ENCODE peak calls at places on chromosomes 13 and 19, in seven cellular contexts. M is NB4, A is astrocyte of the spinal cord, D is tibial nerve, W is cardiac muscle cell, I is stomach, Y is colonic mucosa. G is an unnamed sample.

GRCh38 chr19:11659612-11660011 is 62.3 kb downstream of the ZNF627 start:
- DNase-seq in W (no peak), D (no peak), M (peak), I (no peak), Y (no peak), A (peak), G (no peak)

GRCh38 chr19:31496076-31496475 is 146.8 kb upstream of the TSHZ3 start:
- DNase-seq in I (no peak), Y (no peak), D (no peak), W (no peak), A (no peak), M (no peak), G (no peak)

GRCh38 chr13:87669379-87669978 is 1.7 kb upstream of the SLITRK5 start:
- DNase-seq in I (no peak), W (peak), Y (no peak), D (no peak), M (peak), A (peak), G (no peak)

GRCh38 chr19:18650468-18651001 is 13.7 kb downstream of the KLHL26 start:
- DNase-seq in M (no peak), W (no peak), D (peak), I (peak), Y (peak), A (peak), G (peak)

GRCh38 chr19:6047256-6047655 is 63.0 kb downstream of the RFX2 start:
- DNase-seq in D (no peak), A (no peak), W (no peak), I (no peak), M (no peak), Y (no peak), G (no peak)

GRCh38 chr13:87798536-87798935 is 127.4 kb downstream of the SLITRK5 start:
- DNase-seq in W (no peak), M (no peak), I (no peak), D (no peak), A (no peak), Y (no peak), G (no peak)

GRCh38 chr13:60691268-60691667 is 294.2 kb downstream of the TDRD3 start:
- DNase-seq in M (no peak), A (no peak), I (no peak), D (no peak), Y (no peak), W (no peak), G (no peak)

GRCh38 chr13:113470073-113470472 is 16.8 kb upstream of the ADPRHL1 start:
- DNase-seq in I (no peak), D (no peak), Y (no peak), W (no peak), M (no peak), A (no peak), G (no peak)

GRCh38 chr19:17234911-17235617 is 9.0 kb downstream of the OCEL1 start:
- DNase-seq in M (peak), W (peak), I (peak), D (no peak), A (no peak), Y (peak), G (no peak)

GRCh38 chr19:36092566-36092965 is 18.4 kb upstream of the OVOL3 start:
- DNase-seq in A (no peak), Y (no peak), M (no peak), D (no peak), W (no peak), I (no peak), G (no peak)

GRCh38 chr13:113853518-113854237 is 10.2 kb downstream of the GAS6 start:
- DNase-seq in Y (peak), A (peak), I (no peak), W (no peak), D (no peak), M (no peak), G (no peak)

GRCh38 chr13:33236021-33236420 is 49.5 kb downstream of the STARD13 start:
- DNase-seq in W (no peak), D (no peak), I (no peak), A (peak), M (no peak), Y (no peak), G (no peak)

GRCh38 chr13:26497991-26498423 is 59.5 kb upstream of the WASF3 start:
- DNase-seq in I (no peak), W (no peak), A (peak), D (no peak), Y (no peak), M (no peak), G (peak)

GRCh38 chr13:36839281-36839680 is 20.3 kb downstream of the RFXAP start:
- DNase-seq in W (no peak), M (no peak), D (no peak), I (no peak), A (no peak), Y (no peak), G (no peak)

GRCh38 chr19:43957891-43958290 is 6.9 kb downstream of the ZNF221 start:
- DNase-seq in I (no peak), Y (no peak), D (no peak), A (peak), W (no peak), M (no peak), G (peak)

GRCh38 chr19:53657330-53657729 is 25.5 kb downstream of the DPRX start:
- DNase-seq in Y (no peak), A (no peak), M (no peak), D (no peak), I (no peak), W (no peak), G (no peak)

GRCh38 chr13:25286308-25286968 is 850 bp downstream of the MTMR6 start:
- DNase-seq in D (no peak), I (no peak), Y (peak), A (peak), W (peak), M (peak), G (no peak)

GRCh38 chr13:73168226-73168992 is 109.6 kb downstream of the KLF5 start:
- DNase-seq in Y (no peak), M (no peak), I (no peak), A (peak), W (no peak), D (no peak), G (no peak)

GRCh38 chr13:38141792-38142191 is 207.9 kb upstream of the UFM1 start:
- DNase-seq in A (peak), D (no peak), I (no peak), M (no peak), W (no peak), Y (no peak), G (no peak)

GRCh38 chr19:52992109-52993004 is 21.4 kb upstream of the ERVV-1 start:
- DNase-seq in W (peak), Y (peak), D (no peak), A (peak), M (no peak), I (peak), G (no peak)

GRCh38 chr19:18763674-18764590 is 27.2 kb downstream of the COMP start:
- DNase-seq in W (no peak), D (no peak), I (no peak), Y (no peak), A (no peak), M (no peak), G (no peak)

GRCh38 chr19:42850981-42851717 is 28.4 kb downstream of the PSG1 start:
- DNase-seq in W (no peak), D (peak), A (peak), Y (no peak), M (peak), I (no peak), G (peak)

GRCh38 chr19:10655457-10656312 is 1.5 kb downstream of the ILF3 start:
- DNase-seq in Y (peak), D (no peak), W (peak), M (peak), I (no peak), A (peak), G (no peak)

GRCh38 chr19:57830071-57830602 is at the start of gene ZNF587B:
- DNase-seq in I (peak), M (peak), D (no peak), A (peak), W (peak), Y (peak), G (no peak)

GRCh38 chr19:13100031-13100588 is 2.5 kb downstream of the LYL1 start:
- DNase-seq in W (no peak), A (no peak), D (no peak), M (peak), Y (no peak), I (no peak), G (no peak)

GRCh38 chr13:73079359-73079758 is 20.6 kb downstream of the KLF5 start:
- DNase-seq in A (no peak), I (peak), D (no peak), W (no peak), Y (no peak), M (no peak), G (no peak)

GRCh38 chr13:73300718-73301425 is 242.1 kb downstream of the KLF5 start:
- DNase-seq in I (no peak), M (no peak), Y (no peak), D (no peak), W (no peak), A (no peak), G (no peak)

GRCh38 chr13:39600766-39601165 is 2.2 kb downstream of the LHFPL6 start:
- DNase-seq in W (no peak), M (no peak), A (peak), D (peak), I (no peak), Y (no peak), G (no peak)

GRCh38 chr19:32651729-32652140 is 23.2 kb downstream of the ANKRD27 start:
- DNase-seq in W (peak), Y (peak), A (peak), M (no peak), D (no peak), I (peak), G (no peak)

GRCh38 chr13:97142452-97142851 is 79.7 kb upstream of the MBNL2 start:
- DNase-seq in I (no peak), Y (peak), D (no peak), A (no peak), W (peak), M (no peak), G (no peak)

GRCh38 chr19:1473056-1473400 is 6.0 kb downstream of the C19orf25 start:
- DNase-seq in Y (no peak), M (no peak), W (no peak), A (no peak), I (no peak), D (no peak), G (no peak)

GRCh38 chr19:1472227-1473055 is 6.6 kb downstream of the C19orf25 start:
- DNase-seq in M (no peak), D (no peak), Y (no peak), W (no peak), I (no peak), A (no peak), G (no peak)

GRCh38 chr19:1470864-1471513 is 8.0 kb downstream of the C19orf25 start:
- DNase-seq in M (no peak), Y (no peak), I (no peak), W (peak), A (no peak), D (no peak), G (no peak)

GRCh38 chr19:1469936-1470863 is 8.8 kb downstream of the C19orf25 start:
- DNase-seq in I (peak), W (peak), A (no peak), Y (peak), M (no peak), D (no peak), G (no peak)

GRCh38 chr19:1471514-1472107 is 7.4 kb downstream of the C19orf25 start:
- DNase-seq in A (no peak), D (no peak), I (no peak), M (no peak), W (no peak), Y (no peak), G (no peak)
- TF ChIP-seq CTCF in A (no peak), D (no peak), I (no peak), M (peak), W (no peak), Y (no peak), G (peak)

GRCh38 chr13:82758056-82758455 is 1124.2 kb downstream of the SLITRK1 start:
- DNase-seq in W (peak), M (peak), D (no peak), A (no peak), I (no peak), Y (no peak), G (no peak)
- TF ChIP-seq CTCF in W (peak), M (peak), D (no peak), A (no peak), I (no peak), Y (no peak), G (no peak)

GRCh38 chr19:39167461-39168257 is 29.1 kb upstream of the NCCRP1 start:
- DNase-seq in A (no peak), W (no peak), D (no peak), I (peak), M (no peak), Y (peak), G (no peak)
- TF ChIP-seq CTCF in A (no peak), W (no peak), D (no peak), I (no peak), M (no peak), Y (no peak), G (no peak)

GRCh38 chr19:769610-770009 is 18.7 kb downstream of the MISP start:
- DNase-seq in M (no peak), I (no peak), D (no peak), Y (no peak), W (no peak), A (no peak), G (no peak)

GRCh38 chr19:772730-773436 is 22.0 kb downstream of the MISP start:
- DNase-seq in M (no peak), D (no peak), A (no peak), W (peak), Y (no peak), I (no peak), G (no peak)

GRCh38 chr19:768424-768823 is 17.5 kb downstream of the MISP start:
- DNase-seq in D (no peak), I (no peak), W (peak), A (peak), M (no peak), Y (no peak), G (peak)

GRCh38 chr19:772043-772442 is 21.1 kb downstream of the MISP start:
- DNase-seq in I (no peak), M (no peak), W (no peak), Y (no peak), D (no peak), A (no peak), G (no peak)

GRCh38 chr19:771332-771785 is 20.4 kb downstream of the MISP start:
- DNase-seq in Y (no peak), M (peak), D (no peak), A (peak), I (no peak), W (peak), G (no peak)
- TF ChIP-seq CTCF in Y (peak), M (peak), D (peak), A (peak), I (peak), W (peak), G (peak)

GRCh38 chr19:49073514-49074378 is 1.2 kb upstream of the KCNA7 start:
- DNase-seq in A (no peak), W (peak), M (peak), Y (no peak), I (no peak), D (no peak), G (no peak)
- TF ChIP-seq CTCF in A (peak), W (peak), M (peak), Y (no peak), I (no peak), D (no peak), G (peak)